ENCODE peak calls at places on chromosome 18, in six cellular contexts. B is spleen, U is IMR-90, F is uterus, Z is suprapubic skin, X is ovary. A is an unnamed sample.

GRCh38 chr18:32764611-32765244 is 8.1 kb downstream of the KLHL14 start:
- DNase-seq in U (no peak), B (no peak), Z (no peak), X (no peak), F (no peak), A (no peak)

GRCh38 chr18:32930695-32931301 is 158.0 kb upstream of the KLHL14 start:
- DNase-seq in X (no peak), Z (no peak), U (peak; percentile 60), B (no peak), F (no peak), A (no peak)

GRCh38 chr18:77651441-77651840 is 401.8 kb downstream of the GALR1 start:
- DNase-seq in F (no peak), X (no peak), B (no peak), U (no peak), Z (no peak), A (no peak)

GRCh38 chr18:3451989-3452749 is 2.2 kb downstream of the TGIF1 start:
- DNase-seq in F (peak; percentile 73), B (peak; percentile 88), Z (peak; percentile 76), X (peak; percentile 73), U (peak; percentile 69), A (peak; percentile 66)

GRCh38 chr18:75810481-75810880 is 383.0 kb upstream of the SMIM21 start:
- DNase-seq in Z (no peak), U (no peak), F (no peak), B (no peak), X (no peak), A (no peak)

GRCh38 chr18:56795381-56795780 is 144.2 kb downstream of the WDR7 start:
- DNase-seq in X (no peak), U (peak; percentile 38), F (no peak), B (no peak), Z (no peak), A (no peak)

GRCh38 chr18:8881103-8881502 is 175.7 kb downstream of the MTCL1 start:
- DNase-seq in U (no peak), Z (no peak), B (no peak), X (no peak), F (no peak), A (no peak)

GRCh38 chr18:5600376-5601071 is 56.7 kb upstream of the EPB41L3 start:
- DNase-seq in U (peak; percentile 28), X (no peak), Z (no peak), B (no peak), F (no peak), A (no peak)

GRCh38 chr18:3305354-3305762 is 43.4 kb downstream of the MYL12B start:
- DNase-seq in F (no peak), X (no peak), Z (no peak), U (peak; percentile 100), B (no peak), A (no peak)

GRCh38 chr18:77870894-77871293 is 621.2 kb downstream of the GALR1 start:
- DNase-seq in F (no peak), U (no peak), B (no peak), X (no peak), Z (no peak), A (no peak)

GRCh38 chr18:22841840-22842239 is 91.3 kb upstream of the RBBP8 start:
- DNase-seq in B (no peak), F (no peak), U (peak; percentile 38), Z (no peak), X (no peak), A (no peak)

GRCh38 chr18:9387891-9388290 is 53.3 kb downstream of the TWSG1 start:
- DNase-seq in F (no peak), U (no peak), Z (no peak), B (no peak), X (no peak), A (no peak)

GRCh38 chr18:76126327-76126726 is 368.7 kb downstream of the ZNF516 start:
- DNase-seq in Z (no peak), X (peak; percentile 23), B (no peak), F (no peak), U (no peak), A (no peak)

GRCh38 chr18:2538236-2538635 is 33.1 kb downstream of the METTL4 start:
- DNase-seq in B (no peak), U (no peak), Z (no peak), F (no peak), X (no peak), A (no peak)

GRCh38 chr18:40243592-40243991 is 1711.4 kb upstream of the PIK3C3 start:
- DNase-seq in F (no peak), B (no peak), U (no peak), Z (no peak), X (no peak), A (no peak)

GRCh38 chr18:8548186-8548585 is 61.1 kb upstream of the RAB12 start:
- DNase-seq in F (no peak), X (no peak), Z (no peak), B (no peak), U (peak; percentile 39), A (no peak)

GRCh38 chr18:10386956-10387355 is 67.5 kb upstream of the APCDD1 start:
- DNase-seq in B (no peak), U (peak; percentile 43), Z (no peak), F (no peak), X (no peak), A (no peak)

GRCh38 chr18:10559566-10560456 is 34.0 kb downstream of the NAPG start:
- DNase-seq in Z (no peak), U (peak; percentile 28), X (no peak), F (no peak), B (no peak), A (no peak)

GRCh38 chr18:76490040-76490439 is 5.0 kb downstream of the ZNF516 start:
- DNase-seq in B (no peak), U (no peak), Z (no peak), X (no peak), F (no peak), A (no peak)

GRCh38 chr18:6210349-6211173 is 204.2 kb downstream of the L3MBTL4 start:
- DNase-seq in B (no peak), U (no peak), X (no peak), F (no peak), Z (no peak), A (no peak)

GRCh38 chr18:848062-848795 is 36.2 kb upstream of the YES1 start:
- DNase-seq in U (no peak), Z (no peak), F (no peak), X (no peak), B (no peak), A (no peak)

GRCh38 chr18:59954746-59955145 is 55.0 kb downstream of the PMAIP1 start:
- DNase-seq in Z (no peak), U (peak; percentile 77), B (no peak), X (no peak), F (no peak), A (no peak)

GRCh38 chr18:59951591-59951990 is 51.8 kb downstream of the PMAIP1 start:
- DNase-seq in X (no peak), B (no peak), Z (no peak), F (no peak), U (no peak), A (no peak)

GRCh38 chr18:59954241-59954640 is 54.4 kb downstream of the PMAIP1 start:
- DNase-seq in F (no peak), X (no peak), Z (no peak), B (no peak), U (no peak), A (no peak)

GRCh38 chr18:59950215-59950944 is 50.6 kb downstream of the PMAIP1 start:
- DNase-seq in X (no peak), U (peak; percentile 55), Z (no peak), F (no peak), B (no peak), A (no peak)

DNA sequence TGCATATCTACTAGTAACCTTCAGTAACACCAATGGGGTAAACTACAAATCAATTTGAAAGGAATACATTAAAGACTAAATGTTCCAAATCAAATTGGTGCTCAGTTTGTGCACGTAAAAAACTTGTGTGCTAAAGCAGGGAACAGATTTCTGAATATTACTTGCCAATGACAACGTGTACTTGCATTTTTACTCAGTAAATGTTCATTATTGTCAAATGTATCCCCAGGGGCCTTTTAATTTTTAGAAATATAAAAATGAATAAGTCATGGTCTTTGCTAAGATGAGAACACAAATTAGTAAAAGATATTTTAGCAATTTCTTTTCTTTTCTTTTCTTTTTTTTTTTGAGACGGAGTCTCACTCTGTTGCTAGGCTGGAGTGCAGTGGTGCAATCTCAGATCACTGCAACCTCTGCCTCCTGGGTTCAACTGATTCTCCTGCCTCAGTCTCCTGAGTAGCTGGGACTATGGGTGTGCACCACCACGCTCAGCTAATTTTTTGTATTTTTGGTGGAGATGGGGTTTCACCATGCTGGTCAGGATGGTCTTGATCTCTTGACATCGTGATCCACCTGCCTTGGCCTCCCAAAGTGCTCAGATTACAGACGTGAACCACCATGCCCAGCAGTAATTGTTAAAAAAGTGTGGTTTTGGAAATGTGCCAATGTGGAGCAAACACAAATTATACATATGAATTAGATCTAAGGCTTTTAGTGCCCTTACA is 52.6 kb downstream of the PMAIP1 start:
- DNase-seq in U (no peak), B (no peak), F (no peak), X (no peak), Z (no peak), A (no peak)
- H3K4me3 ChIP-seq in U (no peak overlapping the region), B (no peak overlapping the region), F (no peak overlapping the region), X (no peak overlapping the region), Z (no peak overlapping the region), A (no peak overlapping the region)

GRCh38 chr18:63161032-63161727 is 158.4 kb downstream of the BCL2 start:
- DNase-seq in F (no peak), X (no peak), U (no peak), Z (no peak), B (no peak), A (no peak)

GRCh38 chr18:63160172-63160995 is 159.2 kb downstream of the BCL2 start:
- DNase-seq in F (no peak), X (no peak), Z (peak; percentile 21), U (no peak), B (peak; percentile 83), A (no peak)

GRCh38 chr18:63159590-63159989 is 160.0 kb downstream of the BCL2 start:
- DNase-seq in X (no peak), U (no peak), Z (peak; percentile 22), B (no peak), F (no peak), A (no peak)

GRCh38 chr18:63162271-63163014 is 157.1 kb downstream of the BCL2 start:
- DNase-seq in B (peak; percentile 89), F (no peak), U (peak; percentile 27), X (no peak), Z (no peak), A (no peak)

GRCh38 chr18:63161728-63162195 is 157.8 kb downstream of the BCL2 start:
- DNase-seq in F (peak; percentile 92), B (peak; percentile 87), X (peak; percentile 70), U (peak; percentile 93), Z (peak; percentile 86), A (no peak)
- TF ChIP-seq POLR2A in F (no peak), B (no peak), X (no peak), U (no peak), Z (no peak), A (no peak)

GRCh38 chr18:35770360-35770759 is 188.8 kb downstream of the GALNT1 start:
- DNase-seq in F (no peak), Z (no peak), U (no peak), B (no peak), X (no peak), A (no peak)
- TF ChIP-seq CTCF in F (no peak), Z (no peak), U (no peak), B (no peak), X (no peak), A (no peak)

DNA sequence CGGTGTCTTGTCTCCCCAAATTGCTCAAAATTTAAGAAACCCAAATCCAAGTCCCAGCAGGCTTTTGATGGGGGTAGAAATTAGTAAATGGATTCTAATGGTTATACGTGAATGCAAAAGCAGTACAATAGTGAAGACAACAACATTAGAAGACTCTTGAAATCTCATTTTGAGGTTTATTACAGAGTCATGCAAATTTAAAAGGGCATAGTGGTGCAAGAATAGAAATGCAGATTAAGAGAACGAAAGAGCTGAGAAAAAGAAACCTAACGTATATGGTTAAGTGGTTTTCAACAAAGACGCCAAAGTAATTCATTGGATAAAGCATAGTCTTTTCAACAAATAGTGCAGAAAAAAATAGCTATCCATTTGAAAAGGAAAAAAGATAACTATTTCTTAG is 33.2 kb upstream of the CXXC1 start:
- DNase-seq in U (no peak), F (no peak), Z (no peak), B (no peak), X (no peak), A (no peak)
- H3K4me3 ChIP-seq in U (no peak overlapping the region), F (no peak overlapping the region), Z (no peak overlapping the region), B (no peak overlapping the region), X (no peak overlapping the region), A (no peak overlapping the region)

A was measured in heart left ventricle.